ENCODE peak calls at places on chromosomes 11 and 22, in six cellular contexts. X is naive thymus-derived CD4-positive, alpha-beta T cell; C is B cell; B is stimulated activated CD4-positive, alpha-beta T cell treated with anti-CD3 and anti-CD28 coated beads, Interleukin-2, amount 100 ng/mL, for 48 hours; Z is cardiac muscle cell; E is lower lobe of right lung. V is an unnamed sample.

GRCh38 chr11:40606800-40607199 is 852.7 kb downstream of the LRRC4C start:
- DNase-seq in X (no peak), C (no peak), B (no peak), Z (no peak), E (no peak), V (no peak)

GRCh38 chr11:120575461-120575860 is 63.9 kb downstream of the GRIK4 start:
- DNase-seq in X (no peak), C (no peak), B (no peak), Z (no peak), E (no peak), V (no peak)

GRCh38 chr11:94762208-94762607 is 5.9 kb upstream of the AMOTL1 start:
- DNase-seq in X (no peak), C (no peak), B (no peak), Z (no peak), E (no peak), V (no peak)

GRCh38 chr22:29370556-29370955 is 17.8 kb downstream of the AP1B1 start:
- DNase-seq in X (no peak), C (no peak), B (no peak), Z (no peak), E (no peak), V (no peak)

GRCh38 chr11:11579012-11579755 is 42.6 kb downstream of the GALNT18 start:
- DNase-seq in X (no peak), C (no peak), B (no peak), Z (no peak), E (peak), V (no peak)

GRCh38 chr22:46064966-46065666 is 85.2 kb upstream of the PPARA start:
- DNase-seq in X (no peak), C (no peak), B (no peak), Z (no peak), E (no peak), V (no peak)

GRCh38 chr11:14413307-14414072 is 54.5 kb upstream of the RRAS2 start:
- DNase-seq in X (no peak), C (no peak), B (no peak), Z (no peak), E (no peak), V (no peak)

GRCh38 chr11:76217653-76218160 is 11.4 kb upstream of the WNT11 start:
- DNase-seq in X (no peak), C (no peak), B (no peak), Z (no peak), E (peak), V (no peak)

GRCh38 chr22:47198801-47199251 is 436.4 kb downstream of the TBC1D22A start:
- DNase-seq in X (no peak), C (no peak), B (no peak), Z (no peak), E (no peak), V (no peak)

GRCh38 chr11:2944530-2944929 is 15.3 kb upstream of the PHLDA2 start:
- DNase-seq in X (no peak), C (no peak), B (no peak), Z (no peak), E (no peak), V (no peak)

GRCh38 chr11:34165786-34166557 is 60.5 kb downstream of the NAT10 start:
- DNase-seq in X (no peak), C (no peak), B (no peak), Z (no peak), E (no peak), V (no peak)

GRCh38 chr11:20127671-20128527 is 32.4 kb downstream of the DBX1 start:
- DNase-seq in X (peak), C (peak), B (peak), Z (peak), E (peak), V (peak)

GRCh38 chr22:28407645-28408044 is 272.0 kb downstream of the TTC28 start:
- DNase-seq in X (no peak), C (no peak), B (no peak), Z (no peak), E (no peak), V (no peak)

V was measured in germinal center.